ENCODE peak calls at places on chromosomes 16 and 17, in four cellular contexts. W is ascending aorta, C is right cardiac atrium, Z is stomach. R is an unnamed sample.

GRCh38 chr16:22078656-22079055 is 13.7 kb upstream of the VWA3A start:
- DNase-seq in W (no peak), Z (no peak), C (no peak), R (no peak)

GRCh38 chr17:83081561-83082201 is 2.3 kb downstream of the METRNL start:
- DNase-seq in C (peak), Z (peak), W (peak), R (peak)

GRCh38 chr17:40516581-40517285 is 15.3 kb upstream of the TNS4 start:
- DNase-seq in C (no peak), Z (no peak), W (peak), R (no peak)

GRCh38 chr16:49854227-49855203 is 1.4 kb downstream of the ZNF423 start:
- DNase-seq in Z (no peak), C (peak), W (no peak), R (peak)

GRCh38 chr17:48375356-48375755 is 54.7 kb downstream of the SKAP1 start:
- DNase-seq in C (no peak), W (no peak), Z (no peak), R (no peak)

GRCh38 chr17:83171661-83172060 is 92.3 kb downstream of the METRNL start:
- DNase-seq in C (peak), W (no peak), Z (no peak), R (peak)

GRCh38 chr16:78606572-78606971 is 507.1 kb downstream of the WWOX start:
- DNase-seq in C (no peak), W (no peak), Z (no peak), R (no peak)

GRCh38 chr17:75695830-75696271 is 25.4 kb upstream of the ITGB4 start:
- DNase-seq in W (no peak), Z (peak), C (peak), R (peak)

GRCh38 chr17:49861150-49861884 is 13.4 kb upstream of the TAC4 start:
- DNase-seq in Z (no peak), W (no peak), C (peak), R (no peak)

GRCh38 chr17:2935622-2936021 is 127.8 kb downstream of the OR1D5 start:
- DNase-seq in W (no peak), Z (no peak), C (peak), R (no peak)

GRCh38 chr16:89821438-89822187 is 5.2 kb upstream of the FANCA start:
- DNase-seq in Z (no peak), W (no peak), C (no peak), R (no peak)

GRCh38 chr16:51236583-51236982 is 85.5 kb upstream of the SALL1 start:
- DNase-seq in W (no peak), C (no peak), Z (no peak), R (no peak)

GRCh38 chr17:82839617-82840292 is at the start of gene ZNF750:
- DNase-seq in W (no peak), Z (no peak), C (no peak), R (no peak)

GRCh38 chr17:73722163-73722562 is 77.9 kb upstream of the SDK2 start:
- DNase-seq in C (no peak), Z (no peak), W (no peak), R (no peak)
- H3K4me3 ChIP-seq in C (no peak), Z (no peak), W (no peak), R (no peak)

DNA sequence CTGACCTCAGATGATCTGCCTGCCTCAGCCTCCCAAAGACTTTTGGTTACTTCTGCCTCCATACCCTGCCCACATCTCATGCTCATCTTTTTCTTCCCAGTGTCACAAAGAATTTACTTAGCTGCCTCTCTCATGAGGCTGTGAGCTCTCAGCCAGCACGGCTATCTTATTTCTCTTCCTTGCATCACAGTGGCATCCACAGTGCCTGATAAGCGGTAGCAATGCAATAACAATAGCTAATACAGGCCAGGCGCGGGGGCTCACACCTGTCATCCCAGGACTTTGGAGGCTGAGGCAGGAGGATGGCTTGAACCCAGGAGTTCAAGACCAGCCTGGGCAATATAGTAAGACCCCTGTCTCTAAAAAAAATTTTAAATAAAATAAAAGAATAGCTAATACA is 15.5 kb upstream of the MARVELD3 start:
- DNase-seq in Z (no peak), C (no peak), W (no peak), R (no peak)
- H3K4me3 ChIP-seq in Z (no peak), C (no peak), W (no peak), R (no peak)

GRCh38 chr16:88491560-88492310 is 38.7 kb downstream of the ZFPM1 start:
- DNase-seq in W (no peak), C (no peak), Z (no peak), R (no peak)

GRCh38 chr16:88495268-88495772 is 42.2 kb downstream of the ZFPM1 start:
- DNase-seq in W (no peak), C (no peak), Z (no peak), R (no peak)

GRCh38 chr16:88494335-88495154 is 41.5 kb downstream of the ZFPM1 start:
- DNase-seq in Z (no peak), W (no peak), C (no peak), R (no peak)

GRCh38 chr16:88491001-88491559 is 38.0 kb downstream of the ZFPM1 start:
- DNase-seq in C (no peak), W (no peak), Z (no peak), R (no peak)

GRCh38 chr16:88493879-88494278 is 40.8 kb downstream of the ZFPM1 start:
- DNase-seq in Z (no peak), W (no peak), C (no peak), R (no peak)
- H3K4me3 ChIP-seq in Z (no peak), W (no peak), C (no peak), R (no peak)

GRCh38 chr16:682493-683395 is 1.4 kb downstream of the JMJD8 start:
- DNase-seq in C (peak), W (no peak), Z (no peak), R (no peak)
- H3K4me3 ChIP-seq in C (no peak), W (peak), Z (peak), R (no peak)

GRCh38 chr17:29591737-29592624 is 951 bp upstream of the ANKRD13B start:
- DNase-seq in Z (peak), W (peak), C (peak), R (peak)
- H3K4me3 ChIP-seq in Z (peak), W (peak), C (peak), R (peak)

GRCh38 chr16:69424935-69425784 is 741 bp downstream of the CYB5B start:
- DNase-seq in W (no peak), C (no peak), Z (no peak), R (no peak)

GRCh38 chr16:69424053-69424934 is at the start of gene CYB5B:
- DNase-seq in C (peak), W (peak), Z (peak), R (peak)

GRCh38 chr16:69428652-69429051 is 4.2 kb downstream of the CYB5B start:
- DNase-seq in W (no peak), C (no peak), Z (no peak), R (no peak)

GRCh38 chr16:69419956-69420355 is 4.5 kb upstream of the CYB5B start:
- DNase-seq in Z (no peak), C (no peak), W (no peak), R (no peak)

DNA sequence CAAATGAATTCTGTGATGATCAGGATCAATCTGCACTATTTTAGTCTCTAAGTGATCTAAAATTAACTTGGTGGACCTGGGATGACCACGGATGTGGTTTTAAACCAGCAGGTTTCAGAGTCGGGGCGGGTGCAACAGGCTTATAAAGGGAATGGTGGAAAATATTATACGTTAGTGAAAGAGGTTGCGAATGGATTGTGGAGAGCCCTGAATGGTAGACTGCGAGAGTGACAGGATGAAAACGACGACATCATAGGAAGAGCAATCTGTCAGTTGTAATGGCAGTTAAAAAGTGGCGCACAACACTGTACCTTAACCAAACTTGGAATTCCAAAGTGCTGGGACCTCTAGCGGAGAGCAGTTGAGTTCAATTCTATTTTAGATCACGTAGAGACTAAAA is 1.2 kb upstream of the CYB5B start:
- DNase-seq in Z (no peak), W (no peak), C (no peak), R (no peak)
- H3K4me3 ChIP-seq in Z (no peak), W (peak), C (no peak), R (no peak)

GRCh38 chr17:1649116-1649843 is 386 bp downstream of the RILP start:
- DNase-seq in Z (peak), C (peak), W (peak), R (peak)

GRCh38 chr17:1647802-1648581 is 1.7 kb downstream of the RILP start:
- DNase-seq in C (peak), Z (peak), W (peak), R (peak)

GRCh38 chr17:1649844-1650409 is at the start of gene RILP:
- DNase-seq in C (peak), Z (peak), W (peak), R (peak)

GRCh38 chr17:1650731-1651558 is 1.3 kb upstream of the RILP start:
- DNase-seq in W (no peak), C (no peak), Z (no peak), R (peak)

GRCh38 chr17:1648582-1649115 is 1.0 kb downstream of the RILP start:
- DNase-seq in Z (peak), W (peak), C (peak), R (peak)
- H3K4me3 ChIP-seq in Z (peak), W (peak), C (peak), R (peak)

R was measured in kidney.